ENCODE peak calls at places on chromosomes 6 and 20, in ten cellular contexts. O, N, Y, M, U, V, A, Q, I and D are unnamed samples. For H3K9me3 and H3K4me1, the result is how much of the 10 kb centered on the place peaks cover.

GRCh38 chr6:117346142-117346930 is 79.4 kb downstream of the ROS1 start:
- DNase-seq in O (peak), N (peak), U (no peak), Q (peak), A (no peak), M (peak), I (peak), Y (no peak), V (no peak), D (no peak)

GRCh38 chr20:40678286-40678835 is 10.7 kb downstream of the MAFB start:
- DNase-seq in N (no peak), V (no peak), Y (no peak), Q (no peak), U (no peak), M (no peak), O (no peak), I (no peak), A (no peak), D (no peak)

GRCh38 chr6:155248021-155249001 is 15.5 kb upstream of the CLDN20 start:
- DNase-seq in Y (no peak), O (peak), A (no peak), N (peak), Q (peak), M (peak), U (peak), I (peak), V (peak), D (no peak)

GRCh38 chr6:125004198-125004597 is 42.0 kb downstream of the RNF217 start:
- DNase-seq in A (peak), I (no peak), Q (no peak), N (no peak), O (no peak), Y (peak), V (no peak), M (no peak), U (no peak), D (no peak)

GRCh38 chr6:16766836-16767745 is 5.8 kb upstream of the ATXN1 start:
- DNase-seq in O (no peak), Y (no peak), N (no peak), V (no peak), A (no peak), M (no peak), U (no peak), Q (no peak), I (no peak), D (no peak)

GRCh38 chr20:57659131-57659788 is 39.0 kb upstream of the ZBP1 start:
- DNase-seq in O (no peak), A (peak), U (no peak), M (no peak), Y (peak), Q (no peak), V (no peak), I (no peak), N (no peak), D (no peak)

GRCh38 chr20:48820649-48820973 is 7.2 kb downstream of the PREX1 start:
- DNase-seq in V (no peak), A (no peak), M (no peak), O (no peak), U (no peak), I (no peak), Y (no peak), Q (no peak), N (peak), D (no peak)

GRCh38 chr6:49813248-49813647 is 26.2 kb upstream of the PGK2 start:
- DNase-seq in O (no peak), V (no peak), A (no peak), I (no peak), Y (no peak), Q (no peak), U (no peak), N (no peak), M (no peak), D (no peak)

GRCh38 chr20:5931411-5931810 is 18.9 kb downstream of the TRMT6 start:
- DNase-seq in O (no peak), A (no peak), Y (no peak), I (no peak), Q (no peak), V (no peak), M (no peak), U (no peak), N (no peak), D (no peak)

GRCh38 chr6:42405025-42405424 is 46.7 kb downstream of the TRERF1 start:
- DNase-seq in O (no peak), I (no peak), N (no peak), V (no peak), M (no peak), U (no peak), Q (peak), A (no peak), Y (peak), D (no peak)

GRCh38 chr6:26216886-26217713 is 129.9 kb downstream of the HFE start:
- DNase-seq in I (no peak), V (peak), A (peak), Y (peak), M (no peak), N (peak), O (peak), U (peak), Q (peak), D (peak)

GRCh38 chr6:159324599-159324998 is 155.4 kb downstream of the FNDC1 start:
- DNase-seq in V (no peak), M (no peak), U (no peak), A (no peak), O (peak), N (no peak), I (no peak), Q (no peak), Y (no peak), D (no peak)

DNA sequence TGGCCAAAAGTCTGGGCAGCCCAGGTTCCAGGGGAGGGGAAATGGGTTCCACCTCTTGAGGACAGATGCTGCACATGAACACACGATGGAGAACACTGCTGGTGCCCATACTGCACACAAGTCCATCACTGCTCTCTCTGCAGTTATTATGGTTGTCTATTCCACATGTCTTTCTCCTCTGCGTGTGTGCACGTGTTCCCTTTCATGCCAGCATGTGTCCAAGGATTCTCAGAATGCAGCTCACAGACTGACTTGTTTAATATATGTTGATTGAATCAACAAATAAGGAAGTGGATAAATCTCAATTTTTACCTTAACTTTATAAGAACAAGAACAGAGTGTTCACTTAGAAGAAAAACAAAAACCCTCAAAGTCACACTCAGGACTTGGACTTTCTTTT is 158.9 kb downstream of the FNDC1 start:
- DNase-seq in Q (no peak), N (no peak), Y (no peak), V (no peak), O (no peak), U (no peak), I (no peak), M (no peak), A (no peak), D (no peak)
- H3K9me3 ChIP-seq in Q (under half), N (under half), Y (under half), V (under half), O (under half), U (under half), I (under half), M (under half), A (under half), D (under half)

DNA sequence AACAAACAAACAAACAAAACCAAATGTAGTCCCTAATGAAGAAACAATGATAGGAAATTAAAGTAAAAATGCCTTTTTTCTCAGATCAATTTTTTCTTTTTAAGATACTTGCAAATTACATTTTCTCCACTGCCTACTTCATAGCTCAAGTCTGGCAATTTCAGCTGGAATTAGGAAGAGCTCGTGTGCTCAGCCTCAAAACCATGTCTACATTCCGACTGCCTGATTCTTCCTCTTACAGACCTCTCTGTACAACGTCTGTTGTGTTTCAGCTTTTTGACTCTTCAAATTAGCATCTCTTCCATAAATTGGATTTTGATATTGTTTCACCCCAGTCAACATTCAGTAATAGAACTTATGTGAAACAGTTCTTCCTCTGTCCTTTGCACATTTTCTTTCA is 9.3 kb upstream of the EDN1 start:
- DNase-seq in U (no peak), O (no peak), Q (no peak), I (no peak), M (no peak), A (no peak), V (no peak), Y (no peak), N (no peak), D (no peak)
- H3K4me1 ChIP-seq in U (under half), O (under half), Q (under half), I (under half), M (under half), A (under half), V (under half), Y (under half), N (under half), D (under half)

GRCh38 chr20:39474829-39475228 is 512.7 kb downstream of the DHX35 start:
- DNase-seq in U (no peak), N (no peak), V (no peak), Y (no peak), O (no peak), Q (no peak), I (no peak), M (no peak), A (no peak), D (no peak)
- H3K9me3 ChIP-seq in U (under half), N (under half), V (under half), Y (under half), O (under half), Q (under half), I (under half), M (under half), A (under half), D (under half)

DNA sequence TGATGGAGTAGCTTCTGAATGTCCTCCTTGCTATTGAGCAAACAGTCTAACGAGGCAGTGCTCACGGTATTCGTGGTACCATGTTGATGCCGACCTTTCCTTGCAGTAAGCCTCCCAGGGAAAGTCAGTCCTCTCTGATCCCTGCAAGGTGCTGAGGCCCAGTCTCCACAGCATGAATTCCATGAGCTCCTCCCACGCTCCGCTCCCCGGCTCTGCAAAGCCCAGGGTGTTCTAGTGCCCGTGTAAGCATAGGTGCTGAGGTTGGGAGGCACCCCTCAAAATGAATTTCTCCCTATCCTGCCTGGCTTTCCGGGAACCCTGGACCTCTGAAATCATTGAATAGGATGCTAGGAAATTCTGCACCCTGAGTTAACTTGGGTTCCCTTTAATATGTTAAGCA is 251.0 kb downstream of the TAF4 start:
- DNase-seq in A (no peak), Q (no peak), M (no peak), N (no peak), U (no peak), Y (no peak), I (no peak), V (no peak), O (no peak), D (no peak)
- H3K4me1 ChIP-seq in A (under half), Q (under half), M (under half), N (under half), U (under half), Y (under half), I (under half), V (under half), O (under half), D (under half)

DNA sequence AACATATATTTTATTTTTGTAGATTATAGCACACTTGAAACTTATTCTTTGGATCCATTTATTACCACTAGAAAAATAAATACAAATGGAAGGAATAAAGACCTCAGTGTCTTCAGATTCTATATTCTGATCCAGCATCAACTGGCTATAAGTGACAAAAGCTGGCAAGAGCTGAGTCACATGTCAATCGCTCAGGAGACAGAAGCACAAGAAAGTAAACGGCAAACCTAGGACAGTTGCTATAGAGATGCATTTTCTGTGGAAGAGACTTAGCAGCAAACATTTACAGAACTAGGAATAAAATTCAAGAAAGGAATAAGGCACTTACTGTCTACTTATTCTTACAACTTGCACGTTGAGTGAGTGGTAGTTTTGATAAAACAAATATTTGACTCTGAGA is 230.4 kb downstream of the CLVS2 start:
- DNase-seq in U (no peak), A (no peak), I (no peak), M (no peak), Y (no peak), Q (no peak), O (peak), V (no peak), N (no peak), D (no peak)
- H3K9me3 ChIP-seq in U (under half), A (under half), I (under half), M (under half), Y (under half), Q (under half), O (under half), V (under half), N (under half), D (under half)

GRCh38 chr6:37004044-37004984 is 1.1 kb upstream of the FGD2 start:
- DNase-seq in A (no peak), O (no peak), Y (no peak), M (no peak), N (peak), Q (no peak), V (no peak), I (no peak), U (no peak), D (no peak)
- H3K4me1 ChIP-seq in A (under half), O (under half), Y (under half), M (under half), N (half or more), Q (under half), V (under half), I (under half), U (under half), D (under half)

DNA sequence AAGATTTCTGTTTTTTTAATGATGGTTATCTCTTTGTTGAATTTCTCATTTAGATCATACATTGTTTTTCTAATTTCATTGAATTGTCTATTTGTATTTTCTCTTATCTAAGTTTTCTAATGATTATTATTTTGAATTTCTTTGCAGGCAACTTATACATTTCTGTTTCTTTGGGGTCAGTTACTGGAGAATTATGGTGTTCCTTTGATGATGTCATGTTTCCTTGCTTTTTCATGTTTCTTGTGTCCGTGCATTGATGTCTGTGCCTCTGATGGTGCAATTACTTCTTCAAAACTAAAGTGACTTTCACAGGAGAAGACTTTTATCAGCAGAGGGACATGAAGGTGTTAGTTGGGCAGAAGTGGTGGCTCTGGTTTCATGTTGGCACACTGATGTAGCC is 270.7 kb upstream of the MOCS1 start:
- DNase-seq in N (no peak), V (no peak), Q (no peak), U (no peak), M (no peak), I (no peak), A (no peak), Y (no peak), O (no peak), D (no peak)
- H3K9me3 ChIP-seq in N (under half), V (under half), Q (under half), U (under half), M (under half), I (under half), A (half or more), Y (half or more), O (under half), D (under half)

GRCh38 chr6:66355471-66355870 is 648.4 kb upstream of the EYS start:
- DNase-seq in V (no peak), I (no peak), M (no peak), N (no peak), U (no peak), Y (no peak), Q (no peak), O (no peak), A (no peak), D (no peak)
- H3K4me1 ChIP-seq in V (under half), I (under half), M (under half), N (under half), U (under half), Y (under half), Q (under half), O (under half), A (under half), D (under half)

DNA sequence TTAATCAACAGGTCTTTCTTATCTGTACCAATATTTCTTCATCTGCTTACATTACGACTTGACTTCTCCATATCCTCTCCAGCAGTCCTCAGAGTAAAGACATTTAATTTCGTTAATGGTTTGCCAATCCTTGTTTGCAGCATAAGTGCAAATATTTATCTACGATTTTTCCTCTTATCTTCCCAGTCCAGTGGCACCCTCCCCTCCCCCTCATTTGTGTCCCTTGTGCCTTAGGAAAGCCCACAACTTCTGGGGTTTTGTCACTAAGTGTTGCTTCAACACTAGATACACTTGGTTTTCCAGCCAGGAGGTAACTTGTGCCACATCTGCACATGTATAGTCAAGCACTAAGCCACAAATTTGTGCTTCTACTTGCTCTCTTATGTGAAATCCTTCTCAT is 327.2 kb downstream of the CBLN4 start:
- DNase-seq in A (no peak), U (no peak), I (no peak), V (no peak), M (no peak), N (no peak), O (no peak), Y (no peak), Q (no peak), D (no peak)
- H3K9me3 ChIP-seq in A (under half), U (under half), I (under half), V (under half), M (under half), N (under half), O (under half), Y (under half), Q (under half), D (under half)

GRCh38 chr6:167920165-167920564 is 77.3 kb upstream of the KIF25 start:
- DNase-seq in V (no peak), N (no peak), Q (no peak), A (no peak), I (no peak), M (no peak), O (no peak), Y (no peak), U (no peak), D (no peak)

GRCh38 chr6:167919349-167919748 is 78.1 kb upstream of the KIF25 start:
- DNase-seq in Q (no peak), N (no peak), M (no peak), I (no peak), Y (no peak), U (no peak), A (no peak), V (no peak), O (no peak), D (no peak)

GRCh38 chr6:167925011-167925410 is 72.5 kb upstream of the KIF25 start:
- DNase-seq in N (no peak), Y (no peak), I (peak), A (no peak), Q (peak), O (no peak), U (no peak), V (no peak), M (no peak), D (no peak)

GRCh38 chr6:167918507-167919278 is 78.8 kb upstream of the KIF25 start:
- DNase-seq in M (no peak), U (no peak), N (no peak), Y (no peak), I (no peak), V (no peak), O (no peak), A (no peak), Q (no peak), D (no peak)

DNA sequence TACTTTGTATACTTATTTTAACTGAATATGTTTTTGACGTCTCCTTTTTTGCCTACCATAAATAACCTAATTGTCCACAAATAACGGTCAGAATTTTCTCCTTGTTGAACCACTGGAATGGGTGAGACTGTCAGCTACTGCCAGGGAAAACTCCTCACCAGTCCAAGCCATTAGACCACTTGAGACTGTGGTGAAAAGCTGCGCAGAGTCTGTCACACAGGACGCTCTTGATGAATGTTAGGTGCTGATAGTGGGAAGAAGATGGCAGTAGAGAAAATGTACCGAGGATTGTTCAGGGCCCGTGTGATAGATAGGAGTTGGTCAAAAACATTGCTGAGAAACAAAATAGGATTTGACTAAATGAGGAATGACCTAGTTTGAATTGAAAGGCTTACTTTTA is 75.6 kb upstream of the KIF25 start:
- DNase-seq in I (no peak), N (no peak), Y (no peak), M (no peak), Q (no peak), A (no peak), O (no peak), U (no peak), V (no peak), D (no peak)
- H3K4me1 ChIP-seq in I (under half), N (under half), Y (under half), M (under half), Q (under half), A (under half), O (under half), U (under half), V (under half), D (under half)